ENCODE peak calls at places on chromosome 9, in nine cellular contexts. O is mammary epithelial cell, K is MM.1S, W is IMR-90, I is mesendoderm, B is keratinocyte, V is DND-41, S is endothelial cell of umbilical vein, C is neural progenitor cell. U is an unnamed sample.
A peak's percentile ranks its signal among the peaks of the same experiment; 100 is the strongest.

GRCh38 chr9:114507726-114508125 is 2.5 kb upstream of the WHRN start:
- DNase-seq in O (peak; percentile 33), K (peak; percentile 69), W (peak; percentile 16), I (peak; percentile 65), B (no peak), V (no peak), S (peak; percentile 22), C (peak; percentile 57), U (no peak)

GRCh38 chr9:106503759-106504158 is 359.2 kb upstream of the ZNF462 start:
- DNase-seq in O (no peak), K (no peak), W (no peak), I (no peak), B (no peak), V (no peak), S (no peak), C (no peak), U (no peak)

GRCh38 chr9:91953723-91954122 is 3.7 kb upstream of the ROR2 start:
- DNase-seq in O (no peak), K (no peak), W (no peak), I (peak; percentile 84), B (no peak), V (no peak), S (no peak), C (no peak), U (no peak)

GRCh38 chr9:95157491-95158151 is 159.9 kb downstream of the FANCC start:
- DNase-seq in O (peak; percentile 17), K (no peak), W (peak; percentile 94), I (no peak), B (no peak), V (no peak), S (peak; percentile 10), C (no peak), U (peak; percentile 47)

GRCh38 chr9:134807726-134808125 is 72.9 kb upstream of the FCN2 start:
- DNase-seq in O (no peak), K (no peak), W (peak; percentile 64), I (no peak), B (no peak), V (no peak), S (peak; percentile 40), C (peak; percentile 24), U (no peak)

GRCh38 chr9:114452219-114453169 is 52.8 kb downstream of the WHRN start:
- DNase-seq in O (no peak), K (peak; percentile 97), W (no peak), I (no peak), B (no peak), V (no peak), S (no peak), C (no peak), U (peak; percentile 39)

GRCh38 chr9:82560457-82560904 is 502.5 kb downstream of the RASEF start:
- DNase-seq in O (no peak), K (no peak), W (no peak), I (no peak), B (no peak), V (no peak), S (no peak), C (no peak), U (peak; percentile 32)

GRCh38 chr9:4967521-4967920 is 17.6 kb upstream of the JAK2 start:
- DNase-seq in O (no peak), K (no peak), W (no peak), I (no peak), B (no peak), V (no peak), S (no peak), C (no peak), U (no peak)

GRCh38 chr9:85038061-85038460 is 368.5 kb downstream of the NTRK2 start:
- DNase-seq in O (no peak), K (no peak), W (no peak), I (no peak), B (no peak), V (no peak), S (no peak), C (no peak), U (no peak)

DNA sequence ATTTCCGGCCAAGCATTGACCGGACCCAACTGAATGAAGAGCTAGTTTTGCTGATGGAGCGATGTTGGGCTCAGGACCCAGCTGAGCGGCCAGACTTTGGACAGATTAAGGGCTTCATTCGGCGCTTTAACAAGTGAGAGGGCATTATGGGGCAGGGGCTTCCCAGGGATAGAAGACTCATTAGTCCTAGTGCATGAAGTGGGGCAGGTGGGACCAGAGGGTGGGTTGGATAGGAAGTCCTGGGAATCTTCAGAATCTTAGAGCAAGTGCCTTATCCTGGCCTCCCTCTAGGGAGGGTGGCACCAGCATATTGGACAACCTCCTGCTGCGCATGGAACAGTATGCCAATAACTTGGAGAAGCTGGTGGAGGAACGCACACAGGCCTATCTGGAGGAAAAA is 6.0 kb downstream of the SPAG8 start:
- DNase-seq in O (no peak), K (no peak), W (no peak), I (no peak), B (no peak), V (no peak), S (no peak), C (no peak), U (no peak)
- H3K36me3 ChIP-seq in O (no peaks in the 10 kb centered on the region), K (no peaks in the 10 kb centered on the region), W (peaks cover 43% of the 10 kb centered on the region), I (peaks cover 1% of the 10 kb centered on the region), B (peaks cover 2% of the 10 kb centered on the region), V (peaks cover 43% of the 10 kb centered on the region), S (no peaks in the 10 kb centered on the region), C (no peaks in the 10 kb centered on the region), U (peaks cover 7% of the 10 kb centered on the region)

DNA sequence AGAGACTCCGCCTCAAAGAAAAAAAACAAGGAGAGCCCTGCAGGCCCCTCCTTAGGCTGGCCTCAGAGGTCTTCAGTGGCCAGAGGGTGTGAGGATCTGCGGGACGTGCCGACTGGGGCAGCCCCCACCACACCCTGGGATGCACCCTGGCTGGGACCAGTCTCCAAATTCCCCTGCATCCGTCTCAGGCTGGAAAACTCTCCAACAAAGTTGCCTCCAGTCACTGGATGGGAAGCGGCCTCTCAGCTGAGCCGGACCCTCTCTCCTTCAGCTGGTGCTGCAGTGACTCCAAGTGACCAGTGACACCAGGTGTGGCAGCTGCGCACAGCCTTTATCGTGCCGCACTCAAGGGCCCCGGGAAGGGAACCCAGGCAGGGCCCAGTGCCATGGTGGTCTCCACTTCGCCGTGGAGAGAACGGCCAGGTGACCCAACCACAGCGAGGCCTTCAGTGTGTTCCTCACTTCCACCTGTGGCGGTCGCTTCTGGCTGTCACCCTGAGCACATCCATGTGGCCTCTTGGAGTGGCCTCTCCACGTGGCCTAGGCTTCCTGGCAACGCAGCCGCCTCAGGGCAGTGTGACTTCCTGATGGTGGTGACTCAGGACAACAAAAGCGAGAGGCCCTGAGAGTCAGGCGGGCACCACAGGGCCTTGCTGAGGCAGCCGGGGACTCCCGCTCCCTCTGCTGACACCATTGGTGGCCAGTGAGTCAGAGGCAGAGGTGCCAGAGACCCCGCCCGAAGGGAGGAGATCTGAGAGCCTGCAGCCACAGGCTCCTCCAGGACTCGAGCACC is 19.3 kb upstream of the CAMSAP1 start:
- DNase-seq in O (peak; percentile 96), K (no peak), W (peak; percentile 61), I (peak; percentile 27), B (peak; percentile 78), V (no peak), S (peak; percentile 51), C (no peak), U (no peak)
- H3K9ac ChIP-seq in O (no peak overlapping the region), K (no peak overlapping the region), W (no peak overlapping the region), I (no peak overlapping the region), B (peak overlapping the region; percentile 6), V (no peak overlapping the region), S (no peak overlapping the region), C (no peak overlapping the region), U (no peak overlapping the region)

GRCh38 chr9:133151601-133152525 is 11.9 kb downstream of the GBGT1 start:
- DNase-seq in O (no peak), K (no peak), W (no peak), I (no peak), B (no peak), V (no peak), S (no peak), C (no peak), U (no peak)

GRCh38 chr9:133148351-133149129 is 15.2 kb downstream of the GBGT1 start:
- DNase-seq in O (peak; percentile 64), K (peak; percentile 40), W (peak; percentile 38), I (peak; percentile 50), B (no peak), V (peak; percentile 65), S (peak; percentile 47), C (peak; percentile 48), U (peak; percentile 65)

GRCh38 chr9:133147412-133148271 is 16.1 kb downstream of the GBGT1 start:
- DNase-seq in O (peak; percentile 76), K (peak; percentile 73), W (peak; percentile 32), I (peak; percentile 95), B (no peak), V (peak; percentile 77), S (peak; percentile 64), C (peak; percentile 83), U (peak; percentile 91)

GRCh38 chr9:133151041-133151440 is 12.7 kb downstream of the GBGT1 start:
- DNase-seq in O (no peak), K (no peak), W (no peak), I (no peak), B (no peak), V (no peak), S (no peak), C (no peak), U (no peak)

DNA sequence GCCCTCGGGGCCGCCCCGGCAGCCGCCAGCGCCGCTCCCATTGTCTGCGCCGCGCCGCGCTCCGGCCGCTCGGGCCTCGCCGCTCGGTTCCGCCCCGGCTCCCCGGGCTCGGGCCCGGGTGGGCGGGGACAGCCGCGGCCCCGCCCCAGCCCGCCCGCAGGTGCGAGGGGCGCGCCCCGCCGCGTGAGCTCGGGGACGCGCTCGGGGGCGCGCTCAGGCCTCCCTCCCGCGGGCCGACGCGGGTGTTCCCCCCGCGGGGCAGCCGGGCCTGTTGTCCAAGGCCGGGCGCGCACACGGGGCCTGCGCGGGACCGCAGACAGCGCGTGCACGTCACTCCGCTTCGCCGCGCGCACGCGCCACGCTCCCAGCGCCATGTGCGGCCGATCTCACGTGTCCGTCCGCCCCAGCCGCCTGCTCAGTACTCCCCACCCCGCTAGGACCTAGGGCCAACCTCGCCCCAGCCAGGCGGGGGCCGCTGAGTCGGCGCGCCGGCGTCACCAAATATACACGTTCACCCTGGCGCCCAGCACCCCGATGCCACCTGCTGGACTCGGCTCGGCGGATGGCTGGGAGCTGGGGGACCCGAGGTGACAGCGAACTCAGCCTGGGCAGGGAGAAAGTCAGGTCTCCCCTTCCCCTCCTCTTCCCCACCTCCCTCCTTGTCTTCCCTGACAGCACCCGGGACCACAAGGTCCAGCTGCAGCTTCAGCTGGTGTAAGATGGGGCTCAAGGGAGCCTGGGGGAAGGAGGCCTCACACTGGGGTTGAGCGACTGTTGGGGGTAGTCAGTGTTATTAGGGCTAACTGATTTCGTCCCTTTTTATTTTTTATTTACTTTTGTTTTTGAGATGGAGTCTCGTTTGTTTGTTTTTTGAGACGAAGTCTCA is 14.3 kb downstream of the GBGT1 start:
- DNase-seq in O (peak; percentile 92), K (peak; percentile 95), W (peak; percentile 88), I (peak; percentile 92), B (no peak), V (peak; percentile 69), S (peak; percentile 92), C (peak; percentile 95), U (peak; percentile 87)
- H3K27ac ChIP-seq in O (peak overlapping the region; percentile 88), K (peak overlapping the region; percentile 80), W (peak overlapping the region; percentile 4), I (no peak overlapping the region), B (peak overlapping the region; percentile 85), V (peak overlapping the region; percentile 77), S (peak overlapping the region; percentile 14), C (no peak overlapping the region), U (peak overlapping the region; percentile 72)

GRCh38 chr9:131448818-131449217 is 53.9 kb upstream of the POMT1 start:
- DNase-seq in O (no peak), K (no peak), W (no peak), I (no peak), B (no peak), V (no peak), S (no peak), C (no peak), U (no peak)
- H3K36me3 ChIP-seq in O (peaks cover 60% of the 10 kb centered on the region), K (peaks cover 21% of the 10 kb centered on the region), W (peaks cover 55% of the 10 kb centered on the region), I (peaks cover 23% of the 10 kb centered on the region), B (peaks cover 50% of the 10 kb centered on the region), V (peaks cover 90% of the 10 kb centered on the region), S (peaks cover 38% of the 10 kb centered on the region), C (peaks cover 19% of the 10 kb centered on the region), U (peaks cover 17% of the 10 kb centered on the region)

U was measured in colonic mucosa.